ENCODE peak calls at places on chromosomes 13 and 19, in nine cellular contexts. One of them, this sample, is unnamed. For H3K4me1 and H3K36me3, the result is how much of the 10 kb centered on the place peaks cover.

GRCh38 chr13:30276178-30276577 is 31.2 kb downstream of the KATNAL1 start:
- DNase-seq in gastrocnemius medialis: no peak
- DNase-seq in tibial artery: no peak
- DNase-seq in colonic mucosa: no peak
- DNase-seq in heart left ventricle: no peak
- DNase-seq in pancreas: no peak
- DNase-seq in osteoblast: no peak
- DNase-seq in CD8-positive, alpha-beta memory T cell: no peak
- DNase-seq in Panc1: no peak
- DNase-seq in this sample: no peak

GRCh38 chr19:3849092-3849491 is 19.7 kb downstream of the ZFR2 start:
- DNase-seq in osteoblast: peak
- DNase-seq in CD8-positive, alpha-beta memory T cell: peak
- DNase-seq in pancreas: no peak
- DNase-seq in Panc1: no peak
- DNase-seq in heart left ventricle: no peak
- DNase-seq in gastrocnemius medialis: no peak
- DNase-seq in colonic mucosa: no peak
- DNase-seq in tibial artery: no peak
- DNase-seq in this sample: no peak

GRCh38 chr13:80082396-80083096 is 258.4 kb downstream of the SPRY2 start:
- DNase-seq in CD8-positive, alpha-beta memory T cell: no peak
- DNase-seq in gastrocnemius medialis: no peak
- DNase-seq in heart left ventricle: no peak
- DNase-seq in pancreas: no peak
- DNase-seq in osteoblast: no peak
- DNase-seq in Panc1: no peak
- DNase-seq in tibial artery: no peak
- DNase-seq in colonic mucosa: no peak
- DNase-seq in this sample: no peak

GRCh38 chr19:38869836-38870607 is 8.1 kb downstream of the RINL start:
- DNase-seq in osteoblast: peak
- DNase-seq in pancreas: peak
- DNase-seq in heart left ventricle: peak
- DNase-seq in colonic mucosa: peak
- DNase-seq in gastrocnemius medialis: no peak
- DNase-seq in tibial artery: peak
- DNase-seq in CD8-positive, alpha-beta memory T cell: peak
- DNase-seq in Panc1: no peak
- DNase-seq in this sample: peak

GRCh38 chr19:48511800-48512503 is at the start of gene LMTK3:
- DNase-seq in CD8-positive, alpha-beta memory T cell: peak
- DNase-seq in pancreas: no peak
- DNase-seq in Panc1: no peak
- DNase-seq in tibial artery: no peak
- DNase-seq in heart left ventricle: no peak
- DNase-seq in gastrocnemius medialis: no peak
- DNase-seq in osteoblast: peak
- DNase-seq in colonic mucosa: no peak
- DNase-seq in this sample: no peak

GRCh38 chr19:18687740-18688465 is 4.4 kb downstream of the CRTC1 start:
- DNase-seq in colonic mucosa: no peak
- DNase-seq in pancreas: no peak
- DNase-seq in Panc1: no peak
- DNase-seq in CD8-positive, alpha-beta memory T cell: no peak
- DNase-seq in gastrocnemius medialis: no peak
- DNase-seq in osteoblast: no peak
- DNase-seq in heart left ventricle: no peak
- DNase-seq in tibial artery: no peak
- DNase-seq in this sample: no peak

GRCh38 chr13:98481511-98481951 is 95.4 kb downstream of the STK24 start:
- DNase-seq in Panc1: no peak
- DNase-seq in CD8-positive, alpha-beta memory T cell: no peak
- DNase-seq in pancreas: no peak
- DNase-seq in gastrocnemius medialis: no peak
- DNase-seq in colonic mucosa: no peak
- DNase-seq in osteoblast: no peak
- DNase-seq in heart left ventricle: no peak
- DNase-seq in tibial artery: no peak
- DNase-seq in this sample: no peak

GRCh38 chr19:39110263-39110967 is 15.2 kb upstream of the PAK4 start:
- DNase-seq in heart left ventricle: no peak
- DNase-seq in colonic mucosa: peak
- DNase-seq in Panc1: peak
- DNase-seq in gastrocnemius medialis: no peak
- DNase-seq in osteoblast: peak
- DNase-seq in pancreas: peak
- DNase-seq in CD8-positive, alpha-beta memory T cell: peak
- DNase-seq in tibial artery: peak
- DNase-seq in this sample: peak

GRCh38 chr13:41693434-41693833 is 236.1 kb downstream of the RGCC start:
- DNase-seq in Panc1: no peak
- DNase-seq in pancreas: no peak
- DNase-seq in tibial artery: no peak
- DNase-seq in osteoblast: no peak
- DNase-seq in heart left ventricle: no peak
- DNase-seq in colonic mucosa: no peak
- DNase-seq in CD8-positive, alpha-beta memory T cell: no peak
- DNase-seq in gastrocnemius medialis: no peak
- DNase-seq in this sample: no peak

GRCh38 chr13:43959291-43959690 is 79.6 kb downstream of the LACC1 start:
- DNase-seq in gastrocnemius medialis: no peak
- DNase-seq in colonic mucosa: no peak
- DNase-seq in heart left ventricle: no peak
- DNase-seq in tibial artery: no peak
- DNase-seq in Panc1: no peak
- DNase-seq in pancreas: no peak
- DNase-seq in osteoblast: no peak
- DNase-seq in CD8-positive, alpha-beta memory T cell: no peak
- DNase-seq in this sample: no peak

GRCh38 chr19:11814707-11815050 is 606 bp downstream of the ZNF440 start:
- DNase-seq in heart left ventricle: no peak
- DNase-seq in gastrocnemius medialis: no peak
- DNase-seq in osteoblast: peak
- DNase-seq in CD8-positive, alpha-beta memory T cell: no peak
- DNase-seq in Panc1: no peak
- DNase-seq in colonic mucosa: peak
- DNase-seq in tibial artery: no peak
- DNase-seq in pancreas: no peak
- DNase-seq in this sample: no peak
- H3K27ac ChIP-seq in heart left ventricle: peak
- H3K27ac ChIP-seq in gastrocnemius medialis: peak
- H3K27ac ChIP-seq in osteoblast: peak
- H3K27ac ChIP-seq in CD8-positive, alpha-beta memory T cell: peak
- H3K27ac ChIP-seq in Panc1: peak
- H3K27ac ChIP-seq in colonic mucosa: peak
- H3K27ac ChIP-seq in tibial artery: peak
- H3K27ac ChIP-seq in pancreas: peak
- H3K27ac ChIP-seq in this sample: peak

DNA sequence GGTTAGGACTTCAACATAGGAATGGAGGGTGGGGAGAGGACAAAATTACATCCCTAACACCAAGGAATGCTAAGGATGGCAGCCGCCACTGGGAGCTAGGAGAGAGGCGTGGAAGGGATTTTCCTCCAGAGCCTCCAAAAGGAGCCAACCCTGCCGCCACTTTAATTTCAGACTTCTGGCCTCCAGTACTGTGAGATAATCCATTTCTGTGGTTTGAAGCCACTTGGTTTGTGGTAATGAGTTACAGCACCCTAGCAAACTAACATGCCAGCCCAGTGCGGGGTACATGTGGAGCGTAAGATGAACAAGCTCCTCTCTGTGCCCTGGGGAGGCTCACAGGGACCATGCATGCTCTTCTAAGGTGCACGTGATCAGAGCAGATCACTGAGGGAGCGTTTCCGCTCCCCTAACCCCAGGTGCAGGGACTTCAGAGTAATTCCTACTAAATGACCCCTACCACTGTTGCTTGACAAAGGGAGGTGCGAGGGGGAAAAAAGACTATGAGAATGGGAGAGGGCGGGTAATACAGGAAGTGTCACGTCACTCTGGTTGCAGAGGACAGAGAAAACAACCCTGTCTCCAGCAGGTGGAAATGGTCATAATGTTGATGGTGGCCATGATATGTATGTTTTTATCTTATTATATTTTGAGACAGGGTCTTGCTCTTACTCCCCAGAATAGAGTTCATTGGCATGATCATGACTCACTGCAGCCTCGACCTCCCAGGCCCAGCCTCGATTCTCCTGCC is 12.0 kb downstream of the FPR1 start:
- DNase-seq in colonic mucosa: no peak
- DNase-seq in gastrocnemius medialis: no peak
- DNase-seq in CD8-positive, alpha-beta memory T cell: no peak
- DNase-seq in Panc1: no peak
- DNase-seq in tibial artery: no peak
- DNase-seq in heart left ventricle: no peak
- DNase-seq in osteoblast: no peak
- DNase-seq in pancreas: no peak
- DNase-seq in this sample: no peak
- H3K4me1 ChIP-seq in colonic mucosa: under half
- H3K4me1 ChIP-seq in gastrocnemius medialis: under half
- H3K4me1 ChIP-seq in CD8-positive, alpha-beta memory T cell: under half
- H3K4me1 ChIP-seq in Panc1: under half
- H3K4me1 ChIP-seq in tibial artery: under half
- H3K4me1 ChIP-seq in heart left ventricle: under half
- H3K4me1 ChIP-seq in osteoblast: half or more
- H3K4me1 ChIP-seq in pancreas: under half
- H3K4me1 ChIP-seq in this sample: under half

GRCh38 chr13:113816925-113817859 is 46.7 kb downstream of the GAS6 start:
- DNase-seq in Panc1: no peak
- DNase-seq in CD8-positive, alpha-beta memory T cell: peak
- DNase-seq in pancreas: peak
- DNase-seq in tibial artery: peak
- DNase-seq in gastrocnemius medialis: peak
- DNase-seq in colonic mucosa: peak
- DNase-seq in heart left ventricle: peak
- DNase-seq in osteoblast: peak
- DNase-seq in this sample: peak
- H3K36me3 ChIP-seq in Panc1: under half
- H3K36me3 ChIP-seq in CD8-positive, alpha-beta memory T cell: under half
- H3K36me3 ChIP-seq in pancreas: under half
- H3K36me3 ChIP-seq in tibial artery: under half
- H3K36me3 ChIP-seq in gastrocnemius medialis: under half
- H3K36me3 ChIP-seq in colonic mucosa: under half
- H3K36me3 ChIP-seq in heart left ventricle: under half
- H3K36me3 ChIP-seq in osteoblast: under half
- H3K36me3 ChIP-seq in this sample: under half

GRCh38 chr19:35004517-35005255 is 4.6 kb downstream of the GRAMD1A start:
- DNase-seq in heart left ventricle: no peak
- DNase-seq in osteoblast: peak
- DNase-seq in CD8-positive, alpha-beta memory T cell: no peak
- DNase-seq in pancreas: no peak
- DNase-seq in Panc1: no peak
- DNase-seq in tibial artery: no peak
- DNase-seq in gastrocnemius medialis: no peak
- DNase-seq in colonic mucosa: no peak
- DNase-seq in this sample: no peak
- H3K27ac ChIP-seq in heart left ventricle: peak
- H3K27ac ChIP-seq in osteoblast: no peak
- H3K27ac ChIP-seq in CD8-positive, alpha-beta memory T cell: no peak
- H3K27ac ChIP-seq in pancreas: no peak
- H3K27ac ChIP-seq in Panc1: no peak
- H3K27ac ChIP-seq in tibial artery: no peak
- H3K27ac ChIP-seq in gastrocnemius medialis: no peak
- H3K27ac ChIP-seq in colonic mucosa: no peak
- H3K27ac ChIP-seq in this sample: no peak

GRCh38 chr19:2089001-2089711 is 7.0 kb downstream of the MOB3A start:
- DNase-seq in tibial artery: no peak
- DNase-seq in colonic mucosa: no peak
- DNase-seq in Panc1: no peak
- DNase-seq in gastrocnemius medialis: no peak
- DNase-seq in CD8-positive, alpha-beta memory T cell: no peak
- DNase-seq in pancreas: no peak
- DNase-seq in heart left ventricle: no peak
- DNase-seq in osteoblast: peak
- DNase-seq in this sample: no peak
- H3K4me1 ChIP-seq in tibial artery: under half
- H3K4me1 ChIP-seq in colonic mucosa: under half
- H3K4me1 ChIP-seq in Panc1: under half
- H3K4me1 ChIP-seq in gastrocnemius medialis: under half
- H3K4me1 ChIP-seq in CD8-positive, alpha-beta memory T cell: half or more
- H3K4me1 ChIP-seq in pancreas: under half
- H3K4me1 ChIP-seq in heart left ventricle: under half
- H3K4me1 ChIP-seq in osteoblast: under half
- H3K4me1 ChIP-seq in this sample: half or more

This sample was measured in left ventricle myocardium inferior.